ENCODE peak calls at places on chromosomes 2 and 18, in nine cellular contexts. M is IMR-90, A is spleen, N is heart left ventricle, P is HCT116, L is A549, I is adrenal gland, B is Peyer's patch, C is uterus. Z is an unnamed sample.

GRCh38 chr2:18777250-18777812 is 188.0 kb upstream of the NT5C1B start:
- DNase-seq in M (no peak), A (no peak), N (no peak), P (no peak), L (no peak), I (no peak), B (no peak), C (no peak), Z (no peak)

GRCh38 chr18:2114289-2114688 is 457.0 kb downstream of the METTL4 start:
- DNase-seq in M (no peak), A (no peak), N (no peak), P (no peak), L (no peak), I (no peak), B (no peak), C (no peak), Z (no peak)

GRCh38 chr18:9333441-9334350 is 877 bp upstream of the TWSG1 start:
- DNase-seq in M (no peak), A (peak; percentile 84), N (peak; percentile 30), P (no peak), L (peak; percentile 17), I (peak; percentile 54), B (peak; percentile 47), C (peak; percentile 20), Z (peak; percentile 17)

GRCh38 chr2:12824304-12824761 is 107.6 kb downstream of the TRIB2 start:
- DNase-seq in M (peak; percentile 44), A (no peak), N (peak; percentile 67), P (no peak), L (no peak), I (no peak), B (no peak), C (peak; percentile 52), Z (no peak)

GRCh38 chr2:37091873-37092272 is 7.6 kb downstream of the GPATCH11 start:
- DNase-seq in M (no peak), A (no peak), N (no peak), P (no peak), L (no peak), I (no peak), B (no peak), C (no peak), Z (no peak)

GRCh38 chr2:37096568-37096967 is 12.2 kb downstream of the GPATCH11 start:
- DNase-seq in M (no peak), A (no peak), N (no peak), P (no peak), L (no peak), I (no peak), B (no peak), C (no peak), Z (no peak)

GRCh38 chr18:76565238-76566173 is 70.5 kb upstream of the ZNF516 start:
- DNase-seq in M (peak; percentile 96), A (peak; percentile 84), N (peak; percentile 68), P (no peak), L (no peak), I (peak; percentile 90), B (no peak), C (peak; percentile 86), Z (peak; percentile 76)

GRCh38 chr2:138356178-138356577 is 145.4 kb upstream of the SPOPL start:
- DNase-seq in M (peak; percentile 29), A (no peak), N (no peak), P (no peak), L (no peak), I (no peak), B (no peak), C (no peak), Z (peak; percentile 4)

GRCh38 chr18:25561923-25562322 is 210.0 kb upstream of the ZNF521 start:
- DNase-seq in M (peak; percentile 33), A (no peak), N (no peak), P (no peak), L (peak; percentile 2), I (no peak), B (no peak), C (no peak), Z (no peak)

GRCh38 chr2:63121055-63121834 is 70.6 kb downstream of the OTX1 start:
- DNase-seq in M (no peak), A (no peak), N (no peak), P (no peak), L (no peak), I (no peak), B (no peak), C (no peak), Z (no peak)

GRCh38 chr18:40096675-40097074 is 1858.4 kb upstream of the PIK3C3 start:
- DNase-seq in M (no peak), A (no peak), N (no peak), P (no peak), L (no peak), I (no peak), B (no peak), C (no peak), Z (no peak)

GRCh38 chr2:144583741-144584453 is 64.0 kb upstream of the ZEB2 start:
- DNase-seq in M (peak; percentile 90), A (no peak), N (no peak), P (no peak), L (no peak), I (no peak), B (no peak), C (no peak), Z (no peak)

GRCh38 chr2:5695641-5696350 is 3.6 kb downstream of the SOX11 start:
- DNase-seq in M (peak; percentile 55), A (no peak), N (no peak), P (no peak), L (no peak), I (no peak), B (no peak), C (no peak), Z (no peak)

GRCh38 chr2:225025917-225026571 is 16.2 kb downstream of the DOCK10 start:
- DNase-seq in M (peak; percentile 80), A (no peak), N (no peak), P (no peak), L (no peak), I (no peak), B (no peak), C (no peak), Z (no peak)

GRCh38 chr2:6692819-6693218 is 172.9 kb downstream of the CMPK2 start:
- DNase-seq in M (no peak), A (no peak), N (no peak), P (no peak), L (no peak), I (no peak), B (no peak), C (no peak), Z (no peak)

GRCh38 chr2:134553657-134554056 is 165.1 kb downstream of the TMEM163 start:
- DNase-seq in M (no peak), A (no peak), N (no peak), P (no peak), L (no peak), I (no peak), B (no peak), C (no peak), Z (no peak)

GRCh38 chr2:199488772-199489400 is 31.1 kb upstream of the SATB2 start:
- DNase-seq in M (peak; percentile 59), A (no peak), N (no peak), P (peak; percentile 60), L (peak; percentile 49), I (peak; percentile 76), B (no peak), C (no peak), Z (no peak)

GRCh38 chr2:158994920-158995676 is 26.7 kb downstream of the TANC1 start:
- DNase-seq in M (no peak), A (no peak), N (peak; percentile 63), P (no peak), L (no peak), I (no peak), B (no peak), C (no peak), Z (no peak)

GRCh38 chr2:46695283-46695682 is 215.9 kb downstream of the TMEM247 start:
- DNase-seq in M (no peak), A (no peak), N (peak; percentile 32), P (no peak), L (no peak), I (no peak), B (no peak), C (no peak), Z (no peak)

DNA sequence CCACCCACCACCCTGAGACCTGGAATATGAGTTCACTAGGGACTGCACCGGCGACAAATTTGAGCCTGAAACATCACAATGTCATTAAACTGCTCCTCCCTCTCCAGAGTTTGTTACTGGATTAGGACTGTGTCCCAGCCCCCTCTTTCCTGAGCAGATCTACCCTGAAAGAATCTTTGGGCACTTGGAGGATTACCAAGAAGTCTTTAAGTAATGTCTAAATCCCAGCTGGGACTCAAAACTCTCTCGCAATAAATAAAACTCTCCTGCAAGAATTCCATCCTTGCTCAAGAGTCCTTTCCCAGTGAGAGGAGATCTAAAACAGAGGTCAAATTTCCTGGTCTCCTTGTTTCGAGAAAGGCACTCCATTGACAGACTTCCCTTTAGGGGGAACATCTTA is 20.9 kb downstream of the GKN2 start:
- DNase-seq in M (peak; percentile 69), A (no peak), N (no peak), P (no peak), L (no peak), I (no peak), B (no peak), C (no peak), Z (no peak)
- H3K27ac ChIP-seq in M (peak overlapping the region; percentile 94), A (no peak overlapping the region), N (no peak overlapping the region), P (no peak overlapping the region), L (no peak overlapping the region), I (no peak overlapping the region), B (no peak overlapping the region), C (no peak overlapping the region), Z (no peak overlapping the region)

GRCh38 chr2:235460548-235461047 is 33.2 kb upstream of the AGAP1 start:
- DNase-seq in M (no peak), A (no peak), N (no peak), P (no peak), L (no peak), I (peak; percentile 44), B (no peak), C (no peak), Z (no peak)
- TF ChIP-seq POLR2A in M (no peak), A (no peak), N (no peak), P (no peak), L (no peak), I (no peak), B (no peak), C (no peak), Z (no peak)

DNA sequence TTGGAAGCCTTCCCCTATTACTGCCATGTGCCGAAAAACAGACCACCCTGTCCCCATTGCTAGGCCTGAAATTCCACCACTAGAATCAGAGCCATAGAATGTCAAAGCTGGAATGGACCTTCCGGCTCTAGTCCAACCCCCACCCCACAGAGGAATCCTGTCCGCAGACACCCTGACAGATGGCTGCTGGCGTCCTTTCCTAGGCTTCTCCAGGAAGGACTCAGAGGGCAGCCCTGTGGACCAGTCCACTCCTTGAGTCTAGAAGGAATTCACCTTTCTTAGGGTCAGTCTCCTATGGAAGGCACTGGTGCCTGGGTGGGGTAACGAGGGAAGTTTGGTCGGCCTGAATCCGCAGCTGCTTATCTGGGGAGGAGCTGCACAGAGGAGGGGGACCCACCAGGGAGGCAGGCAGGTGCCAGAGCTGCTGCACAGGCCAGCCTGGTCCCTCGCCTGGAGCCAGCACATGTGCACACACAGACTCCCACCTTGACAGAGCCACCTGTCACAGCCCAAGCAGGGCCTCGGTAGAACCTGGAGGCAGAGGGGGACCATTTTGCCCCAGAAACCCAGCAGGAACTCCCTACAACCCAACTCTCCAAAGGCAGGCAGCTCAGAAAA is 2.5 kb downstream of the DNMT3A start:
- DNase-seq in M (no peak), A (peak; percentile 74), N (no peak), P (no peak), L (no peak), I (no peak), B (no peak), C (no peak), Z (no peak)
- H3K4me3 ChIP-seq in M (no peak overlapping the region), A (no peak overlapping the region), N (peak overlapping the region; percentile 95), P (no peak overlapping the region), L (no peak overlapping the region), I (no peak overlapping the region), B (no peak overlapping the region), C (no peak overlapping the region), Z (no peak overlapping the region)

GRCh38 chr2:223700221-223700620 is 98.1 kb upstream of the SCG2 start:
- DNase-seq in M (no peak), A (no peak), N (no peak), P (no peak), L (no peak), I (no peak), B (no peak), C (no peak), Z (no peak)
- H3K27ac ChIP-seq in M (peak overlapping the region; percentile 91), A (no peak overlapping the region), N (no peak overlapping the region), P (peak overlapping the region; percentile 95), L (peak overlapping the region; percentile 94), I (no peak overlapping the region), B (no peak overlapping the region), C (no peak overlapping the region), Z (no peak overlapping the region)